ENCODE peak calls at places on chromosomes 16 and 17, in four cellular contexts. One of them, this sample, is unnamed. For H3K9me3, the result is how much of the 10 kb centered on the place peaks cover.

GRCh38 chr17:7380321-7380720 is 568 bp upstream of the TNK1 start:
- DNase-seq in HepG2: no peak
- DNase-seq in GM12878: no peak
- DNase-seq in H1: no peak
- DNase-seq in this sample: no peak

GRCh38 chr16:82671743-82672142 is 45.0 kb downstream of the CDH13 start:
- DNase-seq in H1: peak
- DNase-seq in GM12878: no peak
- DNase-seq in HepG2: no peak
- DNase-seq in this sample: peak

GRCh38 chr17:79801156-79802038 is 4.5 kb upstream of the CBX8 start:
- DNase-seq in GM12878: no peak
- DNase-seq in H1: no peak
- DNase-seq in HepG2: no peak
- DNase-seq in this sample: no peak

GRCh38 chr16:80045944-80046660 is 445.6 kb upstream of the MAF start:
- DNase-seq in H1: no peak
- DNase-seq in GM12878: no peak
- DNase-seq in HepG2: no peak
- DNase-seq in this sample: no peak

GRCh38 chr17:66730497-66730923 is 104.4 kb upstream of the CACNG5 start:
- DNase-seq in HepG2: no peak
- DNase-seq in GM12878: no peak
- DNase-seq in H1: peak
- DNase-seq in this sample: no peak

GRCh38 chr17:27529230-27529796 is 73.1 kb downstream of the KSR1 start:
- DNase-seq in H1: no peak
- DNase-seq in GM12878: no peak
- DNase-seq in HepG2: no peak
- DNase-seq in this sample: no peak

GRCh38 chr17:66727634-66728570 is 107.0 kb upstream of the CACNG5 start:
- DNase-seq in HepG2: peak
- DNase-seq in GM12878: no peak
- DNase-seq in H1: peak
- DNase-seq in this sample: peak

GRCh38 chr17:32777436-32777835 is 99.5 kb downstream of the MYO1D start:
- DNase-seq in HepG2: no peak
- DNase-seq in H1: no peak
- DNase-seq in GM12878: no peak
- DNase-seq in this sample: no peak

GRCh38 chr17:45086865-45087495 is 25.9 kb downstream of the NMT1 start:
- DNase-seq in GM12878: no peak
- DNase-seq in HepG2: no peak
- DNase-seq in H1: no peak
- DNase-seq in this sample: no peak

GRCh38 chr16:31135535-31136286 is at the start of gene PRSS8:
- DNase-seq in H1: peak
- DNase-seq in GM12878: no peak
- DNase-seq in HepG2: no peak
- DNase-seq in this sample: no peak

GRCh38 chr17:41284043-41284442 is 8.5 kb downstream of the KRTAP9-7 start:
- DNase-seq in GM12878: no peak
- DNase-seq in HepG2: peak
- DNase-seq in H1: no peak
- DNase-seq in this sample: no peak

GRCh38 chr17:29172589-29172988 is 7.6 kb downstream of the MYO18A start:
- DNase-seq in GM12878: no peak
- DNase-seq in HepG2: no peak
- DNase-seq in H1: no peak
- DNase-seq in this sample: no peak

GRCh38 chr16:69880640-69881133 is 70.4 kb upstream of the CLEC18A start:
- DNase-seq in GM12878: no peak
- DNase-seq in H1: no peak
- DNase-seq in HepG2: no peak
- DNase-seq in this sample: no peak

GRCh38 chr17:9230861-9231260 is 209.6 kb downstream of the NTN1 start:
- DNase-seq in GM12878: no peak
- DNase-seq in H1: no peak
- DNase-seq in HepG2: no peak
- DNase-seq in this sample: no peak

GRCh38 chr17:74393323-74393942 is 26.1 kb downstream of the GPR142 start:
- DNase-seq in HepG2: no peak
- DNase-seq in GM12878: no peak
- DNase-seq in H1: no peak
- DNase-seq in this sample: no peak
- TF ChIP-seq SUZ12 in HepG2: no peak
- TF ChIP-seq SUZ12 in GM12878: no peak
- TF ChIP-seq SUZ12 in H1: no peak
- TF ChIP-seq SUZ12 in this sample: no peak

GRCh38 chr17:5092139-5093010 is 14.1 kb downstream of the ZFP3 start:
- DNase-seq in GM12878: no peak
- DNase-seq in H1: no peak
- DNase-seq in HepG2: no peak
- DNase-seq in this sample: no peak
- H3K9me3 ChIP-seq in GM12878: half or more
- H3K9me3 ChIP-seq in H1: half or more
- H3K9me3 ChIP-seq in HepG2: half or more
- H3K9me3 ChIP-seq in this sample: half or more

GRCh38 chr17:77420804-77421634 is 280.2 kb downstream of the SEC14L1 start:
- DNase-seq in HepG2: no peak
- DNase-seq in H1: peak
- DNase-seq in GM12878: no peak
- DNase-seq in this sample: peak
- TF ChIP-seq YY1 in HepG2: no peak
- TF ChIP-seq YY1 in H1: no peak
- TF ChIP-seq YY1 in GM12878: no peak
- TF ChIP-seq YY1 in this sample: no peak

GRCh38 chr16:56930516-56931252 is 1.3 kb upstream of the HERPUD1 start:
- DNase-seq in H1: no peak
- DNase-seq in GM12878: no peak
- DNase-seq in HepG2: no peak
- DNase-seq in this sample: no peak
- TF ChIP-seq SUZ12 in H1: no peak
- TF ChIP-seq SUZ12 in GM12878: no peak
- TF ChIP-seq SUZ12 in HepG2: no peak
- TF ChIP-seq SUZ12 in this sample: no peak

GRCh38 chr16:11481987-11482386 is 104.7 kb downstream of the LITAF start:
- DNase-seq in H1: no peak
- DNase-seq in HepG2: no peak
- DNase-seq in GM12878: no peak
- DNase-seq in this sample: no peak
- H3K9me3 ChIP-seq in H1: under half
- H3K9me3 ChIP-seq in HepG2: under half
- H3K9me3 ChIP-seq in GM12878: under half
- H3K9me3 ChIP-seq in this sample: under half

This sample was measured in NT2/D1.